ENCODE peak calls at places on chromosomes 1 and 21, in four cellular contexts. T, X, Q and Z are unnamed samples.

GRCh38 chr1:218779341-218779831 is 394.3 kb upstream of the LYPLAL1 start:
- DNase-seq in T (no peak), Q (no peak), X (no peak), Z (no peak)

GRCh38 chr1:99963041-99963795 is 6.6 kb upstream of the SLC35A3 start:
- DNase-seq in Q (no peak), T (no peak), X (no peak), Z (peak)

GRCh38 chr1:1282998-1283397 is 2.8 kb downstream of the SCNN1D start:
- DNase-seq in X (no peak), Q (no peak), T (peak), Z (peak)

GRCh38 chr1:202230939-202231645 is 37.5 kb downstream of the LGR6 start:
- DNase-seq in T (no peak), X (no peak), Q (no peak), Z (no peak)

GRCh38 chr1:113074237-113074636 is 1.2 kb downstream of the LRIG2 start:
- DNase-seq in Q (no peak), X (no peak), T (no peak), Z (no peak)

GRCh38 chr1:41496080-41497055 is 11.9 kb upstream of the EDN2 start:
- DNase-seq in T (peak), Q (peak), X (no peak), Z (no peak)

GRCh38 chr1:94660994-94661393 is 119.4 kb upstream of the F3 start:
- DNase-seq in X (no peak), Q (no peak), T (no peak), Z (no peak)

GRCh38 chr1:198408716-198409115 is 131.8 kb downstream of the ATP6V1G3 start:
- DNase-seq in X (no peak), Q (no peak), T (no peak), Z (no peak)

GRCh38 chr1:244272471-244273261 is 179.0 kb downstream of the ADSS2 start:
- DNase-seq in T (peak), X (peak), Q (peak), Z (peak)

GRCh38 chr1:39711359-39712340 is 20.4 kb upstream of the HPCAL4 start:
- DNase-seq in Q (no peak), X (no peak), T (no peak), Z (peak)

GRCh38 chr21:37601027-37601426 is 234.5 kb downstream of the DYRK1A start:
- DNase-seq in Q (no peak), T (no peak), X (no peak), Z (no peak)

GRCh38 chr1:18100493-18101063 is 7.0 kb upstream of the IGSF21 start:
- DNase-seq in Q (peak), X (peak), T (peak), Z (peak)

GRCh38 chr1:157844084-157844830 is 2.6 kb upstream of the CD5L start:
- DNase-seq in T (no peak), X (no peak), Q (no peak), Z (no peak)

GRCh38 chr1:214244841-214245240 is 36.1 kb upstream of the SMYD2 start:
- DNase-seq in Q (no peak), T (no peak), X (no peak), Z (no peak)

GRCh38 chr1:214317734-214318133 is 36.8 kb downstream of the SMYD2 start:
- DNase-seq in T (no peak), X (no peak), Q (no peak), Z (no peak)

GRCh38 chr1:65527211-65527610 is 106.7 kb downstream of the LEPR start:
- DNase-seq in T (peak), Q (no peak), X (no peak), Z (no peak)

GRCh38 chr1:167614851-167615250 is 15.2 kb upstream of the RCSD1 start:
- DNase-seq in Q (no peak), X (no peak), T (no peak), Z (no peak)

GRCh38 chr1:147772540-147772939 is 12.1 kb upstream of the GJA5 start:
- DNase-seq in T (no peak), X (no peak), Q (no peak), Z (no peak)

GRCh38 chr1:113269577-113269976 is 120.7 kb upstream of the MAGI3 start:
- DNase-seq in T (no peak), Q (no peak), X (no peak), Z (no peak)

GRCh38 chr1:211378844-211379243 is 52.2 kb downstream of the TRAF5 start:
- DNase-seq in T (no peak), Q (no peak), X (no peak), Z (peak)

GRCh38 chr1:15948600-15949452 is 27.1 kb downstream of the ZBTB17 start:
- DNase-seq in T (peak), Q (peak), X (no peak), Z (peak)